ENCODE peak calls at places on chromosomes 6 and 20, in eight cellular contexts. B is OCI-LY7, W is GM20000, G is GM10248, H is hepatocyte, Y is body of pancreas, Q is ovary, V is progenitor cell of endocrine pancreas. R is an unnamed sample.

GRCh38 chr20:49987868-49988690 is 5.3 kb downstream of the SNAI1 start:
- DNase-seq in V (no peak), H (no peak), W (no peak), Q (no peak), G (no peak), Y (no peak), B (no peak), R (no peak)

GRCh38 chr6:71236926-71237425 is 51.6 kb upstream of the OGFRL1 start:
- DNase-seq in V (no peak), B (peak), H (no peak), G (no peak), Y (no peak), W (no peak), Q (no peak), R (no peak)

GRCh38 chr6:1024587-1024986 is 287.3 kb upstream of the FOXQ1 start:
- DNase-seq in Q (no peak), H (peak), W (no peak), B (no peak), V (no peak), G (no peak), Y (no peak), R (no peak)

GRCh38 chr20:23190557-23190956 is 104.4 kb upstream of the CD93 start:
- DNase-seq in W (no peak), Y (no peak), H (no peak), Q (no peak), V (no peak), G (no peak), B (no peak), R (no peak)

GRCh38 chr6:48183816-48184215 is 72.8 kb upstream of the PTCHD4 start:
- DNase-seq in G (no peak), Q (no peak), H (no peak), Y (no peak), V (no peak), W (no peak), B (no peak), R (no peak)

GRCh38 chr6:1608976-1609661 is 596 bp upstream of the FOXC1 start:
- DNase-seq in W (peak), Y (no peak), B (no peak), G (peak), V (no peak), Q (peak), H (peak), R (no peak)

GRCh38 chr20:40949346-40949745 is 79.3 kb upstream of the TOP1 start:
- DNase-seq in W (no peak), V (no peak), H (no peak), Y (no peak), Q (no peak), G (no peak), B (no peak), R (no peak)

GRCh38 chr6:55833284-55833683 is 42.1 kb downstream of the BMP5 start:
- DNase-seq in H (no peak), Q (no peak), Y (no peak), B (no peak), W (no peak), V (no peak), G (no peak), R (peak)

GRCh38 chr6:150720774-150721233 is 121.1 kb downstream of the PLEKHG1 start:
- DNase-seq in Y (no peak), H (peak), G (peak), W (peak), B (peak), V (peak), Q (no peak), R (peak)

GRCh38 chr6:15907914-15908518 is 220.9 kb upstream of the MYLIP start:
- DNase-seq in W (no peak), H (peak), G (no peak), V (peak), Y (peak), B (no peak), Q (no peak), R (no peak)

GRCh38 chr6:156954781-156955180 is 177.6 kb downstream of the ARID1B start:
- DNase-seq in H (no peak), B (no peak), W (no peak), Q (no peak), V (no peak), G (no peak), Y (no peak), R (no peak)

GRCh38 chr6:92377137-92377536 is 1042.2 kb downstream of the EPHA7 start:
- DNase-seq in W (no peak), H (no peak), B (no peak), G (no peak), V (no peak), Y (no peak), Q (no peak), R (no peak)

GRCh38 chr6:29815118-29815750 is 12.4 kb upstream of the HLA-G start:
- DNase-seq in B (no peak), G (no peak), Y (no peak), Q (no peak), H (no peak), W (no peak), V (no peak), R (no peak)

GRCh38 chr6:91751496-91751895 is 1164.6 kb upstream of the MAP3K7 start:
- DNase-seq in Q (no peak), B (no peak), W (no peak), H (no peak), G (no peak), Y (no peak), V (no peak), R (no peak)

GRCh38 chr6:98054453-98054852 is 771.4 kb upstream of the MMS22L start:
- DNase-seq in G (no peak), V (no peak), Y (no peak), Q (no peak), W (no peak), B (peak), H (peak), R (no peak)
- TF ChIP-seq CTCF in G (no peak), V (peak), Y (no peak), Q (no peak), W (no peak), B (peak), H (peak), R (no peak)

GRCh38 chr20:16434087-16434664 is 139.1 kb downstream of the KIF16B start:
- DNase-seq in W (peak), Q (peak), B (peak), G (peak), H (peak), V (peak), Y (peak), R (peak)
- TF ChIP-seq CTCF in W (peak), Q (no peak), B (peak), G (peak), H (peak), V (peak), Y (peak), R (peak)

GRCh38 chr20:2207770-2208097 is 88.1 kb upstream of the TGM3 start:
- DNase-seq in B (no peak), H (no peak), W (no peak), V (no peak), Q (no peak), Y (no peak), G (no peak), R (no peak)
- TF ChIP-seq CTCF in B (peak), H (no peak), W (no peak), V (peak), Q (no peak), Y (no peak), G (no peak), R (no peak)

DNA sequence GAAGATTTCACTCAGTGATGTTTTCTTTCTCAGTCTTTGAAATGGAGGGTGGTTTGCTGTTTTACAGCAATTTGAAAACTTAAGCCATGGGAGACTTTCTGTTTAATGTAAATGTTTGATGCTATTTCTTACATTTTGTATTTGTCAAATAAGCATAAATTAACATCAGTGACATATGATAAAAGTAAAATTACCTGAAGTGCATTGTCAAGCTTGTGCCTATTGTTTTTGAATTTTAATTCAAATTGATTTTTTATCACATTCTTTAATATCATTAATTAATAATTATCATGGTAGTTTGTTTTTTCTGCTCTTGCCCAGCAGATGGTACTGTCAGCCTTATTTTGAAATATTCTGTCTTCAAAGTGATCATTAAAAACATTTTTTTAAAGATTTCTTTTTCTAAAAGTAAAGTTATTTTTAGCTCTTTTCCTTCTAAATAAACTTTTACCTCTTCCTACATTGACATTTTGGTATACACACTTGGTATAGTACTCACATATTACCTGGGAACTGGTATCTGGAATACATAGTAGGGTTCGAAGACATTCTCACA is 29.1 kb downstream of the L3MBTL3 start:
- DNase-seq in H (no peak), V (no peak), B (no peak), G (no peak), W (no peak), Q (no peak), Y (no peak), R (no peak)
- TF ChIP-seq CTCF in H (peak), V (no peak), B (peak), G (no peak), W (no peak), Q (no peak), Y (no peak), R (no peak)